ENCODE peak calls at places on chromosomes 12 and 14, in four cellular contexts. M is mesendoderm, K is IMR-90, T is H1. J is an unnamed sample.

GRCh38 chr12:56087220-56087619 is 7.3 kb downstream of the ERBB3 start:
- DNase-seq in M (no peak), T (no peak), K (no peak), J (no peak)

GRCh38 chr12:70756118-70756517 is 118.9 kb upstream of the PTPRB start:
- DNase-seq in M (no peak), T (no peak), K (peak; percentile 20), J (no peak)

GRCh38 chr14:71555654-71556559 is 376.3 kb upstream of the RGS6 start:
- DNase-seq in T (no peak), M (no peak), K (peak; percentile 43), J (no peak)

GRCh38 chr12:105674871-105675699 is 344.6 kb downstream of the C12orf75 start:
- DNase-seq in T (no peak), K (peak; percentile 24), M (no peak), J (no peak)

GRCh38 chr12:1932264-1932777 is 13.9 kb upstream of the CACNA2D4 start:
- DNase-seq in T (no peak), K (no peak), M (no peak), J (peak; percentile 30)

GRCh38 chr12:112198120-112198733 is 72.9 kb downstream of the TRAFD1 start:
- DNase-seq in K (peak; percentile 51), M (peak; percentile 89), T (peak; percentile 53), J (peak; percentile 90)

GRCh38 chr12:522692-523378 is 63.1 kb downstream of the B4GALNT3 start:
- DNase-seq in T (no peak), M (no peak), K (no peak), J (no peak)

GRCh38 chr12:32284561-32284960 is 114.8 kb upstream of the FGD4 start:
- DNase-seq in K (no peak), M (no peak), T (no peak), J (no peak)

GRCh38 chr12:120249875-120250795 is 15.4 kb downstream of the PXN start:
- DNase-seq in T (no peak), K (no peak), M (no peak), J (peak; percentile 28)

GRCh38 chr12:49664591-49665146 is 41.3 kb downstream of the PRPF40B start:
- DNase-seq in T (no peak), M (peak; percentile 83), K (no peak), J (no peak)

GRCh38 chr12:128337456-128338160 is 70.6 kb downstream of the TMEM132C start:
- DNase-seq in T (no peak), M (peak; percentile 77), K (no peak), J (no peak)

GRCh38 chr12:53492830-53493609 is 6.2 kb downstream of the MAP3K12 start:
- DNase-seq in K (peak; percentile 80), M (peak; percentile 98), T (peak; percentile 86), J (peak; percentile 99)

GRCh38 chr12:64081020-64081419 is 141.1 kb downstream of the KICS2 start:
- DNase-seq in M (no peak), K (no peak), T (no peak), J (no peak)

GRCh38 chr14:103319422-103319821 is 14.6 kb upstream of the EIF5 start:
- DNase-seq in K (no peak), T (no peak), M (no peak), J (no peak)

GRCh38 chr12:120301962-120302815 is at the start of gene SIRT4:
- DNase-seq in M (peak; percentile 96), K (peak; percentile 94), T (no peak), J (peak; percentile 90)

GRCh38 chr12:90954428-90954827 is 548 bp downstream of the CCER1 start:
- DNase-seq in K (no peak), T (no peak), M (no peak), J (no peak)

GRCh38 chr12:2355604-2356003 is 302.8 kb downstream of the CACNA1C start:
- DNase-seq in T (no peak), K (no peak), M (no peak), J (no peak)

GRCh38 chr12:47889040-47889439 is 15.8 kb downstream of the VDR start:
- DNase-seq in M (no peak), T (no peak), K (no peak), J (no peak)

GRCh38 chr12:122860052-122860853 is 25.0 kb downstream of the HIP1R start:
- DNase-seq in T (peak; percentile 39), K (peak; percentile 75), M (peak; percentile 74), J (peak; percentile 87)

GRCh38 chr14:61188196-61188595 is 92.9 kb downstream of the TMEM30B start:
- DNase-seq in K (no peak), T (no peak), M (peak; percentile 78), J (peak; percentile 78)

GRCh38 chr14:33692762-33693161 is 258.1 kb downstream of the EGLN3 start:
- DNase-seq in M (no peak), T (no peak), K (peak; percentile 24), J (no peak)

GRCh38 chr14:89383171-89383845 is 33.7 kb downstream of the FOXN3 start:
- DNase-seq in K (no peak), M (no peak), T (no peak), J (no peak)

GRCh38 chr12:93176166-93176565 is 201.6 kb upstream of the NUDT4 start:
- DNase-seq in M (no peak), T (no peak), K (peak; percentile 76), J (no peak)

GRCh38 chr12:93319523-93320045 is 58.1 kb upstream of the NUDT4 start:
- DNase-seq in K (no peak), M (no peak), T (no peak), J (no peak)

GRCh38 chr14:25150401-25150800 is 100.5 kb upstream of the STXBP6 start:
- DNase-seq in K (peak; percentile 10), T (no peak), M (no peak), J (no peak)

GRCh38 chr14:30874120-30874998 is at the start of gene COCH:
- DNase-seq in T (no peak), K (no peak), M (peak; percentile 79), J (peak; percentile 61)

GRCh38 chr12:22687677-22688076 is 62.7 kb downstream of the ETNK1 start:
- DNase-seq in K (peak; percentile 77), T (no peak), M (no peak), J (no peak)

GRCh38 chr12:67940780-67941243 is 48.4 kb upstream of the IFNG-AS1 start:
- DNase-seq in T (no peak), M (peak; percentile 95), K (peak; percentile 40), J (no peak)

GRCh38 chr12:123696641-123697040 is 15.5 kb upstream of the ATP6V0A2 start:
- DNase-seq in T (no peak), K (no peak), M (no peak), J (no peak)

GRCh38 chr12:94875525-94875924 is 128.0 kb downstream of the NDUFA12 start:
- DNase-seq in K (no peak), T (no peak), M (peak; percentile 69), J (peak; percentile 66)
- H3K4me2 ChIP-seq in K (no peak overlapping the region), T (no peak overlapping the region), M (no peak overlapping the region), J (no peak overlapping the region)

GRCh38 chr14:40684328-40684727 is 922.3 kb upstream of the LRFN5 start:
- DNase-seq in K (no peak), M (no peak), T (no peak), J (no peak)
- H2AK5ac ChIP-seq in K (no peak overlapping the region), M (no peak overlapping the region), T (no peak overlapping the region), J (no peak overlapping the region)

DNA sequence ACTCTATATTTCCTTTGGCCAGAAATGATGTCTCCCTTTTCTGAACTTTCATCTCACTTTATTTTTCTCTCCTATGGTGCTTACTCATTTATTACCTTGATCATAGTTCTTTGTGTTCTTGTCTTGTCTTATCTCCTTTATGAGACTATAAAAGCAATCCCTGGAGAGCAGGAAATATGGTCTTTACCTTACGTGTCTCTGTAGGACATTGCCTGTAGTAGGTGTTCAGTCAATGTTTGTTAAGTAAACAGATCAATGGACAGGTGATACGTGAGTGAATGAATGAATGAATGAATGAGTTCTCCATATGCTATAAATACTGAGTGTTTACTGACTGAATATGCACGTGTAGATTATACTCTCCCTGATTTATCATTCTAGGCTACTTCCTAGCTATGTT is 193.7 kb upstream of the HMGA2 start:
- DNase-seq in K (no peak), T (no peak), M (no peak), J (no peak)
- H3K56ac ChIP-seq in K (peak overlapping the region; percentile 7), T (no peak overlapping the region), M (no peak overlapping the region), J (no peak overlapping the region)

DNA sequence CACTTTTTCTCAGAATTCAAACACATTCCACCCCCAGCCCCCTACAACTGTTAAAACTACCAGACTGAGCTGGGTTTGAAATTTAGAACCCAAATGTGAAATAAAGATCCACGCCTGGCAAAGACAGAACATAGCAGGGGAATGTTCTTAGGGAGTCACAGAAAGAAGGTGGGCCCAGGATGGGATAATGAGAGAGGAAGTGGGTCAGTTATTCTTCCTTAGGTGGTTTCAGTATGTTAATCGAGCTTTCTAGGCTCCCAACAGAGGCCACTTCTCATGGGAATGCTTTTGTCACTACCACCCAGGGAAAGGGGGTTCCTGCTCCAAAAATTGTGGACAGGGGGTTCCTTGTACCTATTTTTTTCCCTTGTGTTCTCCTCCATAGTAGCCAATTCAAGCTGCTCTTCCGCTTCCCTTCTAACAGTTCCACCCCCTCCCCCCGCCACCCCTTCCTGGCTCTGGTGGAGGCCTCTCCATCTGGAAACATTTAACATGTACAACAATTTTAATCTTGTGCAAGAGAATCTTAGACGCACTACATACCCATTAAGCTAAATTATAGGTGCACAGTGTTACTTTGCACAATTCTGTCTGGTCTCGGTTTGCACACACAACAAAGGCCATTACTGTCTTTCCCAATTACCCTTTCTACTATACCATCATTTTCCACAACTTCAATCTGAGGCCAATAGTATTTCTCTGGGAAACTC is 218.1 kb downstream of the MON2 start:
- DNase-seq in K (no peak), M (peak; percentile 19), T (no peak), J (no peak)
- H3K4me2 ChIP-seq in K (no peak overlapping the region), M (no peak overlapping the region), T (peak overlapping the region; percentile 5), J (no peak overlapping the region)

GRCh38 chr12:124761876-124762275 is 101.8 kb downstream of the SCARB1 start:
- DNase-seq in K (no peak), T (no peak), M (no peak), J (no peak)
- H2AK5ac ChIP-seq in K (peak overlapping the region; percentile 28), T (peak overlapping the region; percentile 54), M (no peak overlapping the region), J (no peak overlapping the region)

GRCh38 chr12:5094550-5094949 is 50.9 kb downstream of the KCNA5 start:
- DNase-seq in M (peak; percentile 79), K (peak; percentile 29), T (no peak), J (no peak)
- H3K56ac ChIP-seq in M (no peak overlapping the region), K (no peak overlapping the region), T (no peak overlapping the region), J (no peak overlapping the region)

J was measured in H9.